ENCODE peak calls at places on chromosomes 11 and 22, in six cellular contexts. N is PC-9, Q is nephron progenitor cell, R is PC-3, V is foreskin fibroblast, A is neural crest cell. P is an unnamed sample.

GRCh38 chr11:112961146-112961668 is at the start of gene NCAM1:
- DNase-seq in N (peak), Q (peak), R (peak), V (peak), A (peak), P (peak)

GRCh38 chr22:19865141-19865829 is 10.6 kb upstream of the GNB1L start:
- DNase-seq in N (no peak), Q (no peak), R (no peak), V (no peak), A (no peak), P (no peak)

GRCh38 chr11:103947566-103947919 is 88.9 kb upstream of the DDI1 start:
- DNase-seq in N (no peak), Q (no peak), R (peak), V (peak), A (no peak), P (no peak)

GRCh38 chr22:24444729-24445466 is 17.5 kb downstream of the ADORA2A start:
- DNase-seq in N (no peak), Q (peak), R (no peak), V (no peak), A (no peak), P (no peak)

GRCh38 chr11:44628730-44629361 is 63.4 kb downstream of the CD82 start:
- DNase-seq in N (no peak), Q (no peak), R (no peak), V (no peak), A (no peak), P (peak)

GRCh38 chr11:31254411-31254810 is 115.1 kb downstream of the DCDC1 start:
- DNase-seq in N (no peak), Q (no peak), R (no peak), V (no peak), A (no peak), P (no peak)

GRCh38 chr11:40235841-40236240 is 1223.6 kb downstream of the LRRC4C start:
- DNase-seq in N (no peak), Q (no peak), R (no peak), V (no peak), A (no peak), P (no peak)

GRCh38 chr11:67493548-67494370 is 10.9 kb downstream of the AIP start:
- DNase-seq in N (no peak), Q (no peak), R (no peak), V (no peak), A (no peak), P (no peak)

GRCh38 chr11:126334665-126335462 is 20.6 kb upstream of the ST3GAL4 start:
- DNase-seq in N (peak), Q (no peak), R (peak), V (peak), A (no peak), P (no peak)

GRCh38 chr22:21841422-21841821 is 26.0 kb downstream of the MAPK1 start:
- DNase-seq in N (no peak), Q (no peak), R (no peak), V (no peak), A (no peak), P (no peak)

GRCh38 chr22:27797793-27798525 is 3.6 kb downstream of the MN1 start:
- DNase-seq in N (no peak), Q (peak), R (no peak), V (no peak), A (no peak), P (no peak)

GRCh38 chr22:39814899-39815298 is 78.7 kb downstream of the ENTHD1 start:
- DNase-seq in N (peak), Q (no peak), R (peak), V (peak), A (no peak), P (no peak)

GRCh38 chr11:111225871-111226270 is 19.7 kb upstream of the POU2AF2 start:
- DNase-seq in N (no peak), Q (no peak), R (no peak), V (no peak), A (no peak), P (no peak)

GRCh38 chr11:69950120-69950519 is 128.0 kb upstream of the ANO1 start:
- DNase-seq in N (peak), Q (peak), R (peak), V (no peak), A (peak), P (no peak)

GRCh38 chr11:36748856-36749255 is 150.8 kb upstream of the RAG2 start:
- DNase-seq in N (no peak), Q (no peak), R (no peak), V (peak), A (no peak), P (no peak)

GRCh38 chr11:45847908-45848316 is 637 bp downstream of the CRY2 start:
- DNase-seq in N (peak), Q (peak), R (peak), V (peak), A (peak), P (no peak)

GRCh38 chr11:94732617-94733292 is 35.4 kb upstream of the AMOTL1 start:
- DNase-seq in N (peak), Q (no peak), R (peak), V (peak), A (no peak), P (no peak)

GRCh38 chr22:36930041-36930935 is 16.9 kb downstream of the CSF2RB start:
- DNase-seq in N (no peak), Q (peak), R (no peak), V (no peak), A (no peak), P (no peak)

GRCh38 chr11:20808328-20808727 is 138.9 kb downstream of the NELL1 start:
- DNase-seq in N (no peak), Q (no peak), R (no peak), V (no peak), A (no peak), P (no peak)

GRCh38 chr11:61007383-61007970 is 36.0 kb downstream of the CD6 start:
- DNase-seq in N (no peak), Q (peak), R (no peak), V (no peak), A (peak), P (no peak)
- TF ChIP-seq CTCF in N (no peak), Q (no peak), R (no peak), V (no peak), A (no peak), P (no peak)

GRCh38 chr22:46537946-46538815 is 761 bp upstream of the CELSR1 start:
- DNase-seq in N (peak), Q (peak), R (peak), V (peak), A (peak), P (no peak)
- TF ChIP-seq CTCF in N (peak), Q (peak), R (peak), V (no peak), A (peak), P (peak)

GRCh38 chr11:64261556-64262080 is 10.3 kb downstream of the PLCB3 start:
- DNase-seq in N (no peak), Q (no peak), R (no peak), V (no peak), A (no peak), P (no peak)

GRCh38 chr11:64262271-64263002 is 11.1 kb downstream of the PLCB3 start:
- DNase-seq in N (peak), Q (no peak), R (no peak), V (no peak), A (no peak), P (no peak)

GRCh38 chr11:64263947-64264317 is 12.6 kb downstream of the PLCB3 start:
- DNase-seq in N (no peak), Q (no peak), R (no peak), V (no peak), A (no peak), P (no peak)

GRCh38 chr11:64264371-64264852 is 13.1 kb downstream of the PLCB3 start:
- DNase-seq in N (peak), Q (no peak), R (no peak), V (no peak), A (no peak), P (no peak)

DNA sequence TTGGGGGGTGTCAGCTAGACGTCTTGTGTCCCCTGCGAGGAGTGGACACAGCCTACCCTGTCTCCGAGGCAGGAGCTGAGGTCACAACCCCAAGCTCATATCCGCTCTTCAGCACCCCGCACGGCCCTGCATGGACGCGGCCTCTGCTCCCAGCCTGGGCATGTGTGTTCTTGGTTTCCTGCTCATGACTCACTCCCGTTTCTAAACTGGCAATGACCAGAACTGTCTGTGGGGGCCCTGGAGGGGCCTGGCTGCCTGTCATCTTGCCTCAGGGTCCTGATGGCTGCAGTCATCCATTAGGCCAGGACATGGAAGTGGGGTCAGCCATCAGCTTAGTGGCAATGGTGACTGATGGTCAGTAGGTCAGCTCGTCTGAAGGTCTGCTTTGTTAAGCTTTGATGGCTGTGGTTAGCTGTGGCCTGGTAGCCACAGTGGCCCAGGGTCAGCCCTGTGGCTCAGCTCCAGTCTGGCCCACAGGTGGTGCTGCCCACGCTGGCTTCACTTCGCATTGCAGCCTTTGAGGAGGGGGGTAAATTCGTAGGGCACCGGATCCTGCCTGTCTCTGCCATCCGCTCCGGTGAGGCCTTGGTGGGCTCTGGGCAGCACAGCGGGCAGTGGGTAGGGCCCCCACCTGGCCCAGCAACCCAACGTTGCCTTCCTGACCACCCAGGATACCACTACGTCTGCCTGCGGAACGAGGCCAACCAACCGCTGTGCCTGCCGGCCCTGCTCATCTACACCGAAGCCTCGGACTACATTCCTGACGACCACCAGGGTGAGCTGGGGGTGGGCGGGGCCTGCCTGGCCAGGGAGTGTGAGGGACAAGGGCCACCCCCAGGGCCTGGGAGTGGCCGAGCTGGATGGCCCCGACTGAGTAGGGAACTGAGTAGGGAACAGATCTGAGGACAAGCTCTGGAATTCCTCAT is 12.0 kb downstream of the PLCB3 start:
- DNase-seq in N (peak), Q (peak), R (no peak), V (peak), A (no peak), P (no peak)
- TF ChIP-seq CTCF in N (no peak), Q (no peak), R (peak), V (no peak), A (no peak), P (no peak)

DNA sequence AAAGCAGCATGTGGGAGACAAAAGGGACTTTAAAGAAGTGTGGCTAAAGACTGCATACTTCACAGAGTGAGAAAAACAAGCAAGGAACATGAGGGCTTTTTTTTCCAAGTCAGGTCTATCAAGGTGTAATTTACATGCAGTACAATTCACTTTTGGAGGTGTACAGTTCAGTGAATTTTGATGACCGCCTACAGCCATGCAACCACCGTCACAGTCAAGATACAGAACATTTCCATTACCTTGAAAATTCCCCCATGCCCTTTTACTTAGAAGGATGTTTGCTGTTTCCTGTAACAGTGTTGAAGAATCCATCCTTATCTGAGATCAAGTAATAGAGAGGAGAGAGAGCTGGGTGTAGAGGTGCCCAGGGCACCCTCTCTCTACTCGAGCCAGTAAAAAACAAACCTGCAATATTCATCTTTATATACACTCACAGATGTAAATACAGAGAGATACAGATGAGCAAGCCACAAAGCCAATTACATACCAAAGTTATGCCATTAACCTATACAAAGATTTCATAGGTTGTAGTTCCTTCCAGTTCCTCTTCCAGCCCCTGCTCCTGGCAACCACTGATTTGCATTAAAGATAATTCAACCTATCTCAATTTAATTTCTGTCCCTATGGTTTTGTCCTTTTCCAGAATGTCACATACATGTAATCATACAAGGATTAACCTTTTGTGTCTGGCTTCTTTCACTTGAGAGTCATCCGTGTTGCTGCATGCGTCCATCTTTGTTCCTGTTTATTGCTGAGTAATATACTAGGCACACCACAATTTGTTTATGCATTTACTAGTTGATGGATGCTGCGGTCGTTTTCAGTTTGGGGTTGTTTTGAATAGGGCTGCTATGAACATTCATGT is 35.0 kb upstream of the RASD2 start:
- DNase-seq in N (no peak), Q (no peak), R (no peak), V (no peak), A (no peak), P (no peak)
- TF ChIP-seq CTCF in N (no peak), Q (no peak), R (no peak), V (no peak), A (no peak), P (no peak)

DNA sequence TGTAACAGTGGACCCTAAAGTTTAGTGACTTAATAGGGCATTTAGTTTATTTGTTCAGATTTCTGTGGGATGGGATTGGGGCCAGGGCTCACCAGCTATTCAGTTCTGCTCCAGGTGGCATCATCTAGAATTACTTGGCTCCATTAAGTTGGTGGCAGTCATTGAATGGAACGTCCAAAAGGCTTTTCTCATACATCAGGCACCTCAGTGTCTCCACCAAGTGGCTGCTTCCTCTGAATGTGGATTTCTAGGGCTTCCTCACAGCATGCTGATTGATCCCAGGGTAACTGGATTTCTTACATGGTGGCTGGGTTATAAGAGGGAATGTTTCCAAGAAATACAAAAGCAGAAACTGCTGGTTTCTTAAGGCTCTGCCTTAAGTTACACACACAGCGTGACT is 34.7 kb downstream of the USP47 start:
- DNase-seq in N (no peak), Q (no peak), R (peak), V (peak), A (no peak), P (no peak)
- TF ChIP-seq CTCF in N (peak), Q (no peak), R (peak), V (no peak), A (peak), P (no peak)

GRCh38 chr11:706439-706956 is 467 bp downstream of the EPS8L2 start:
- DNase-seq in N (peak), Q (no peak), R (peak), V (peak), A (no peak), P (no peak)

GRCh38 chr11:708511-708910 is 2.5 kb downstream of the EPS8L2 start:
- DNase-seq in N (no peak), Q (no peak), R (no peak), V (no peak), A (no peak), P (no peak)

GRCh38 chr11:705646-706438 is at the start of gene EPS8L2:
- DNase-seq in N (peak), Q (peak), R (peak), V (peak), A (no peak), P (no peak)

GRCh38 chr11:707817-708420 is 1.9 kb downstream of the EPS8L2 start:
- DNase-seq in N (peak), Q (no peak), R (peak), V (no peak), A (no peak), P (peak)

DNA sequence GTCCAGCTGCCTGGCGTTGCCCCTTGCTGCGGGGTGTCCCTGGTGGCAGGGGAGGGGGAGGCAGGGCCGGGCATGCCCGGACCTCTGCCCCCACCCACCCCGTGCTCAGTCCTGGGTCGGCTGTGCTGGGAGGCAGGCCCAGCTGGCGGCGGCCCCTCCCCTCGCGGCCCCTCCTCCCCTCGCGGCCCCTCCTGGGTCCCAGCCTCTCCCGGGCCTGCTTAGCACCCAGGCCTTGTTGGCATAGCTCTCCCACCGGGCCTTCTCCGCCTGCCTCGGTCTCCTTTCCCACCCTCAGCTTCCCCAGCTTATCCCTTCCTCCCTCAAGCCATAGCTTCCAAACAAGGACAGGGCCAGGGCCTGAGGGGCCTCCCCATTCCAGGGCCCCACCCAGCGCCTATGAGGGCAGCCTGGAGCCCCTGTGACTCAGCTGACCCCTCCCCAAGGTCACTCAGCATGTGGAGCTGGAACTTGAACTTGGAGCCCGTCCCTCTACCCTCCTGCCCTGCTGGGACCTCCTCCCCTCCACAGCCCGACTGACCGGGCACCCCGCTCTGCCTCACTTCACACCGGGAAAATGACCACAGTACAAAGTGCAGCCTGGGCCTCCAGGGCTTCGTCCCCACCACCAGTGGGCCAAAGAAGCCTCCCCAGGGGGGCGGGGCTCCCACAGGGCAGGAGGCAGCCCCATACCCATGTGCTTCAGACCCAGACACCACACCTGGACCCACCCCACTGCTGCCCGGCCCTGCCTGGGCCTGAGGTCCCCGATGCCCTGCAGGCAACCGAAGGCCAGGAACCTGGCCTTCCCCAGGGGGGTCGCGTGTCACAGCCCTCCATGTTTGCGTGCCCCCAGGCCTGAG is 1.2 kb downstream of the EPS8L2 start:
- DNase-seq in N (peak), Q (no peak), R (peak), V (peak), A (no peak), P (no peak)
- TF ChIP-seq CTCF in N (no peak), Q (no peak), R (no peak), V (no peak), A (peak), P (no peak)

GRCh38 chr11:99934008-99934407 is 753.1 kb upstream of the ARHGAP42 start:
- DNase-seq in N (peak), Q (no peak), R (peak), V (peak), A (no peak), P (no peak)

GRCh38 chr11:99937330-99937729 is 749.8 kb upstream of the ARHGAP42 start:
- DNase-seq in N (no peak), Q (peak), R (no peak), V (no peak), A (no peak), P (no peak)

GRCh38 chr11:99932684-99933083 is 754.4 kb upstream of the ARHGAP42 start:
- DNase-seq in N (peak), Q (no peak), R (no peak), V (no peak), A (no peak), P (no peak)
- TF ChIP-seq CTCF in N (no peak), Q (no peak), R (no peak), V (no peak), A (no peak), P (no peak)

DNA sequence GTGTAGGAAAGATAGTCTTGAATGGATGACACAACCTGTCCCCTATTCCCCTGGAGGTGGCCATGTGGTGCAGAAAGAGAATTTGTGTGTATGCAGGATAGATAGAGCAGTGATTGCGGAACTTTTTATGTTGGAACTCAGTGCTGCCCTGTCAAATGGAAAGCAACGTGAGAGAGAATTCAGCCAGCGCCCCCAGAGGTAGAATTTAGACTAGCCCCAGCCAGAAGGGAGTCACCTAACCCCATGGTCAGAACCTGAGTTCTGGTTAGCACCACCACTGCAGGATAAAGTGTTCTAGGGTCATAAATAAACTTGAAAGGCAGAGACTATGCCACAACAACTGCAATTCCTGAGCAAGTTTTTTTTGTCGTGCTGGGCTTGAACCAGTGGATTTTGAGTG is 152.9 kb upstream of the GRIA4 start:
- DNase-seq in N (no peak), Q (no peak), R (no peak), V (no peak), A (no peak), P (no peak)
- TF ChIP-seq CTCF in N (peak), Q (peak), R (peak), V (peak), A (no peak), P (no peak)

P was measured in mesothelial cell of epicardium.